ENCODE peak calls at places on chromosomes 16 and 17, in six cellular contexts. U is neural progenitor cell; E is iPS DF 19.7; R is posterior cingulate gyrus; F is activated naive CD8-positive, alpha-beta T cell treated with anti-CD3 and anti-CD28 coated beads, Interleukin-2, amount 50 U/mL, for 24 hours; J is progenitor cell of endocrine pancreas. L is an unnamed sample.

GRCh38 chr16:53991181-53992056 is 287.5 kb downstream of the FTO start:
- DNase-seq in U (peak), E (no peak), R (no peak), F (no peak), J (no peak), L (peak)

GRCh38 chr17:4127555-4127954 is 15.3 kb downstream of the ZZEF1 start:
- DNase-seq in U (no peak), E (no peak), R (no peak), F (no peak), J (no peak), L (no peak)

GRCh38 chr17:57534863-57535651 is 210.0 kb downstream of the CCDC182 start:
- DNase-seq in U (no peak), E (no peak), R (no peak), F (no peak), J (no peak), L (no peak)

GRCh38 chr17:10125761-10126553 is 72.4 kb downstream of the GAS7 start:
- DNase-seq in U (peak), E (no peak), R (no peak), F (no peak), J (no peak), L (peak)

GRCh38 chr16:87165885-87166284 is 151.3 kb downstream of the C16orf95 start:
- DNase-seq in U (no peak), E (no peak), R (no peak), F (no peak), J (no peak), L (peak)

GRCh38 chr16:47643610-47644009 is 182.5 kb downstream of the PHKB start:
- DNase-seq in U (no peak), E (no peak), R (no peak), F (no peak), J (no peak), L (no peak)

GRCh38 chr17:46772879-46773620 is 45.4 kb downstream of the WNT3 start:
- DNase-seq in U (no peak), E (no peak), R (no peak), F (no peak), J (no peak), L (no peak)

GRCh38 chr17:75289832-75290337 is 652 bp upstream of the SLC25A19 start:
- DNase-seq in U (no peak), E (no peak), R (no peak), F (peak), J (no peak), L (peak)

GRCh38 chr17:55743103-55743679 is 7.7 kb upstream of the PCTP start:
- DNase-seq in U (no peak), E (no peak), R (no peak), F (no peak), J (no peak), L (no peak)

GRCh38 chr16:89324056-89325010 is 106.8 kb downstream of the ZNF778 start:
- DNase-seq in U (no peak), E (no peak), R (peak), F (peak), J (no peak), L (no peak)

GRCh38 chr17:27912989-27913388 is 19.8 kb upstream of the LYRM9 start:
- DNase-seq in U (no peak), E (no peak), R (no peak), F (no peak), J (no peak), L (peak)

GRCh38 chr17:19558946-19559345 is 25.3 kb downstream of the SLC47A1 start:
- DNase-seq in U (no peak), E (no peak), R (no peak), F (no peak), J (no peak), L (no peak)

GRCh38 chr16:85858984-85859817 is 39.8 kb upstream of the IRF8 start:
- DNase-seq in U (no peak), E (no peak), R (no peak), F (no peak), J (no peak), L (no peak)

GRCh38 chr17:57433396-57433944 is 177.1 kb downstream of the MSI2 start:
- DNase-seq in U (peak), E (no peak), R (no peak), F (no peak), J (no peak), L (peak)

GRCh38 chr16:23365602-23366240 is 63.6 kb downstream of the SCNN1B start:
- DNase-seq in U (no peak), E (no peak), R (no peak), F (no peak), J (no peak), L (peak)

GRCh38 chr16:85430523-85431381 is 182.4 kb upstream of the GSE1 start:
- DNase-seq in U (no peak), E (no peak), R (peak), F (peak), J (no peak), L (no peak)

GRCh38 chr16:397736-398332 is 835 bp downstream of the NME4 start:
- DNase-seq in U (peak), E (no peak), R (peak), F (no peak), J (peak), L (peak)

GRCh38 chr16:79628501-79628975 is 28.0 kb upstream of the MAF start:
- DNase-seq in U (no peak), E (no peak), R (no peak), F (peak), J (no peak), L (no peak)

GRCh38 chr17:66652840-66653507 is 181.9 kb upstream of the CACNG5 start:
- DNase-seq in U (no peak), E (no peak), R (no peak), F (no peak), J (no peak), L (no peak)

GRCh38 chr17:78997881-78998280 is 11.7 kb downstream of the CANT1 start:
- DNase-seq in U (no peak), E (no peak), R (no peak), F (no peak), J (no peak), L (no peak)

GRCh38 chr16:88380099-88380498 is 2.7 kb upstream of the ZNF469 start:
- DNase-seq in U (no peak), E (no peak), R (no peak), F (no peak), J (no peak), L (no peak)

GRCh38 chr17:62188713-62189112 is 123.6 kb upstream of the MED13 start:
- DNase-seq in U (peak), E (no peak), R (no peak), F (no peak), J (no peak), L (peak)

GRCh38 chr17:39813631-39814030 is 50.5 kb downstream of the IKZF3 start:
- DNase-seq in U (no peak), E (no peak), R (no peak), F (peak), J (no peak), L (no peak)

GRCh38 chr16:11546522-11547485 is 39.9 kb downstream of the LITAF start:
- DNase-seq in U (no peak), E (no peak), R (no peak), F (no peak), J (no peak), L (no peak)

GRCh38 chr17:80474231-80474932 is 2.0 kb downstream of the NPTX1 start:
- DNase-seq in U (peak), E (no peak), R (no peak), F (no peak), J (no peak), L (peak)

GRCh38 chr17:15651001-15651582 is 31.6 kb upstream of the FBXW10B start:
- DNase-seq in U (no peak), E (no peak), R (no peak), F (no peak), J (no peak), L (no peak)

GRCh38 chr17:1491406-1492248 is 859 bp downstream of the MYO1C start:
- DNase-seq in U (peak), E (no peak), R (no peak), F (peak), J (no peak), L (peak)

GRCh38 chr17:41452276-41452675 is 11.5 kb upstream of the KRT38 start:
- DNase-seq in U (no peak), E (no peak), R (no peak), F (no peak), J (no peak), L (no peak)

GRCh38 chr16:28623172-28623711 is 13.4 kb upstream of the SULT1A1 start:
- DNase-seq in U (no peak), E (no peak), R (peak), F (peak), J (no peak), L (peak)

GRCh38 chr17:75845058-75845711 is 981 bp upstream of the UNC13D start:
- DNase-seq in U (peak), E (peak), R (peak), F (peak), J (peak), L (peak)

GRCh38 chr17:35898283-35899070 is 18.3 kb upstream of the CCL5 start:
- DNase-seq in U (no peak), E (no peak), R (no peak), F (peak), J (no peak), L (no peak)

GRCh38 chr16:73214825-73215481 is 167.0 kb upstream of the ZFHX3 start:
- DNase-seq in U (no peak), E (no peak), R (no peak), F (no peak), J (no peak), L (no peak)

GRCh38 chr17:75878174-75878998 is at the start of gene TRIM47:
- DNase-seq in U (peak), E (no peak), R (peak), F (no peak), J (no peak), L (peak)

GRCh38 chr17:42804918-42805367 is 6.3 kb downstream of the CNTD1 start:
- DNase-seq in U (no peak), E (no peak), R (no peak), F (no peak), J (no peak), L (no peak)

GRCh38 chr16:77971306-77972131 is 50.8 kb upstream of the CLEC3A start:
- DNase-seq in U (peak), E (peak), R (peak), F (peak), J (peak), L (peak)

GRCh38 chr17:17950806-17951205 is 21.4 kb downstream of the TOM1L2 start:
- DNase-seq in U (no peak), E (no peak), R (no peak), F (no peak), J (no peak), L (no peak)

GRCh38 chr17:17840751-17841591 is 4.2 kb upstream of the SREBF1 start:
- DNase-seq in U (peak), E (no peak), R (no peak), F (no peak), J (no peak), L (peak)

GRCh38 chr17:41496803-41497484 is 7.2 kb upstream of the KRT36 start:
- DNase-seq in U (peak), E (no peak), R (no peak), F (peak), J (peak), L (peak)

GRCh38 chr17:41678907-41679739 is 9.6 kb upstream of the EIF1 start:
- DNase-seq in U (no peak), E (no peak), R (no peak), F (peak), J (no peak), L (peak)

GRCh38 chr17:66892286-66892685 is 57.4 kb downstream of the CACNG5 start:
- DNase-seq in U (no peak), E (no peak), R (no peak), F (no peak), J (no peak), L (no peak)

L was measured in left kidney.